ENCODE peak calls at places on chromosomes 4 and X, in nine cellular contexts. One of them, this sample, is unnamed.

GRCh38 chrX:16167181-16167580 is at the start of gene MAGEB17:
- DNase-seq in suprapubic skin: no peak
- DNase-seq in left lung: no peak
- DNase-seq in right lobe of liver: no peak
- DNase-seq in heart left ventricle: no peak
- DNase-seq in HepG2: no peak
- DNase-seq in upper lobe of right lung: no peak
- DNase-seq in breast epithelium: no peak
- DNase-seq in mucosa of descending colon: no peak
- DNase-seq in this sample: no peak

GRCh38 chrX:31483336-31483735 is 411.5 kb upstream of the FTHL17 start:
- DNase-seq in breast epithelium: peak; percentile 30
- DNase-seq in mucosa of descending colon: no peak
- DNase-seq in right lobe of liver: no peak
- DNase-seq in heart left ventricle: no peak
- DNase-seq in suprapubic skin: no peak
- DNase-seq in left lung: no peak
- DNase-seq in upper lobe of right lung: no peak
- DNase-seq in HepG2: no peak
- DNase-seq in this sample: no peak

GRCh38 chrX:112654871-112655270 is 24.9 kb downstream of the LHFPL1 start:
- DNase-seq in breast epithelium: no peak
- DNase-seq in upper lobe of right lung: no peak
- DNase-seq in mucosa of descending colon: no peak
- DNase-seq in right lobe of liver: no peak
- DNase-seq in suprapubic skin: no peak
- DNase-seq in left lung: no peak
- DNase-seq in heart left ventricle: no peak
- DNase-seq in HepG2: no peak
- DNase-seq in this sample: no peak

GRCh38 chrX:64894454-64895038 is 81.7 kb downstream of the ZC4H2 start:
- DNase-seq in suprapubic skin: no peak
- DNase-seq in left lung: no peak
- DNase-seq in upper lobe of right lung: no peak
- DNase-seq in right lobe of liver: peak; percentile 49
- DNase-seq in heart left ventricle: no peak
- DNase-seq in HepG2: peak; percentile 36
- DNase-seq in mucosa of descending colon: peak; percentile 58
- DNase-seq in breast epithelium: no peak
- DNase-seq in this sample: no peak

GRCh38 chr4:27701563-27701962 is 840.9 kb downstream of the STIM2 start:
- DNase-seq in HepG2: no peak
- DNase-seq in heart left ventricle: no peak
- DNase-seq in upper lobe of right lung: no peak
- DNase-seq in suprapubic skin: no peak
- DNase-seq in right lobe of liver: no peak
- DNase-seq in left lung: no peak
- DNase-seq in mucosa of descending colon: no peak
- DNase-seq in breast epithelium: no peak
- DNase-seq in this sample: no peak

GRCh38 chr4:30396772-30397475 is 323.2 kb upstream of the PCDH7 start:
- DNase-seq in upper lobe of right lung: no peak
- DNase-seq in heart left ventricle: no peak
- DNase-seq in breast epithelium: no peak
- DNase-seq in suprapubic skin: no peak
- DNase-seq in HepG2: no peak
- DNase-seq in left lung: no peak
- DNase-seq in right lobe of liver: no peak
- DNase-seq in mucosa of descending colon: no peak
- DNase-seq in this sample: no peak

GRCh38 chrX:154401918-154402621 is 3.9 kb downstream of the RPL10 start:
- DNase-seq in right lobe of liver: no peak
- DNase-seq in mucosa of descending colon: no peak
- DNase-seq in left lung: no peak
- DNase-seq in heart left ventricle: no peak
- DNase-seq in HepG2: no peak
- DNase-seq in upper lobe of right lung: no peak
- DNase-seq in breast epithelium: no peak
- DNase-seq in suprapubic skin: no peak
- DNase-seq in this sample: no peak

GRCh38 chrX:69369999-69370398 is 134.1 kb upstream of the NALF2 start:
- DNase-seq in right lobe of liver: no peak
- DNase-seq in upper lobe of right lung: no peak
- DNase-seq in HepG2: no peak
- DNase-seq in heart left ventricle: no peak
- DNase-seq in suprapubic skin: no peak
- DNase-seq in breast epithelium: no peak
- DNase-seq in left lung: no peak
- DNase-seq in mucosa of descending colon: no peak
- DNase-seq in this sample: no peak

GRCh38 chr4:140296871-140297570 is 76.4 kb upstream of the SCOC start:
- DNase-seq in heart left ventricle: no peak
- DNase-seq in right lobe of liver: no peak
- DNase-seq in breast epithelium: no peak
- DNase-seq in HepG2: no peak
- DNase-seq in upper lobe of right lung: no peak
- DNase-seq in mucosa of descending colon: no peak
- DNase-seq in left lung: no peak
- DNase-seq in suprapubic skin: no peak
- DNase-seq in this sample: no peak

GRCh38 chr4:114563536-114564315 is 34.9 kb upstream of the UGT8 start:
- DNase-seq in left lung: peak; percentile 32
- DNase-seq in breast epithelium: no peak
- DNase-seq in upper lobe of right lung: no peak
- DNase-seq in mucosa of descending colon: no peak
- DNase-seq in HepG2: no peak
- DNase-seq in heart left ventricle: no peak
- DNase-seq in suprapubic skin: no peak
- DNase-seq in right lobe of liver: no peak
- DNase-seq in this sample: peak; percentile 81

GRCh38 chrX:51743179-51743957 is at the start of gene GSPT2:
- DNase-seq in right lobe of liver: peak; percentile 72
- DNase-seq in heart left ventricle: peak; percentile 76
- DNase-seq in suprapubic skin: peak; percentile 63
- DNase-seq in mucosa of descending colon: peak; percentile 67
- DNase-seq in upper lobe of right lung: peak; percentile 85
- DNase-seq in HepG2: no peak
- DNase-seq in left lung: peak; percentile 75
- DNase-seq in breast epithelium: peak; percentile 37
- DNase-seq in this sample: peak; percentile 2

GRCh38 chr4:40255722-40256281 is 59.0 kb downstream of the RHOH start:
- DNase-seq in upper lobe of right lung: no peak
- DNase-seq in heart left ventricle: no peak
- DNase-seq in mucosa of descending colon: no peak
- DNase-seq in suprapubic skin: no peak
- DNase-seq in left lung: no peak
- DNase-seq in breast epithelium: no peak
- DNase-seq in right lobe of liver: no peak
- DNase-seq in HepG2: peak; percentile 71
- DNase-seq in this sample: peak; percentile 95

GRCh38 chr4:94880976-94881375 is 123.2 kb downstream of the BMPR1B start:
- DNase-seq in heart left ventricle: no peak
- DNase-seq in mucosa of descending colon: no peak
- DNase-seq in breast epithelium: no peak
- DNase-seq in left lung: no peak
- DNase-seq in suprapubic skin: no peak
- DNase-seq in upper lobe of right lung: no peak
- DNase-seq in right lobe of liver: no peak
- DNase-seq in HepG2: no peak
- DNase-seq in this sample: no peak

GRCh38 chr4:94298725-94299252 is 43.8 kb downstream of the HPGDS start:
- DNase-seq in heart left ventricle: no peak
- DNase-seq in HepG2: peak; percentile 82
- DNase-seq in upper lobe of right lung: no peak
- DNase-seq in right lobe of liver: no peak
- DNase-seq in suprapubic skin: no peak
- DNase-seq in left lung: no peak
- DNase-seq in breast epithelium: no peak
- DNase-seq in mucosa of descending colon: no peak
- DNase-seq in this sample: no peak

DNA sequence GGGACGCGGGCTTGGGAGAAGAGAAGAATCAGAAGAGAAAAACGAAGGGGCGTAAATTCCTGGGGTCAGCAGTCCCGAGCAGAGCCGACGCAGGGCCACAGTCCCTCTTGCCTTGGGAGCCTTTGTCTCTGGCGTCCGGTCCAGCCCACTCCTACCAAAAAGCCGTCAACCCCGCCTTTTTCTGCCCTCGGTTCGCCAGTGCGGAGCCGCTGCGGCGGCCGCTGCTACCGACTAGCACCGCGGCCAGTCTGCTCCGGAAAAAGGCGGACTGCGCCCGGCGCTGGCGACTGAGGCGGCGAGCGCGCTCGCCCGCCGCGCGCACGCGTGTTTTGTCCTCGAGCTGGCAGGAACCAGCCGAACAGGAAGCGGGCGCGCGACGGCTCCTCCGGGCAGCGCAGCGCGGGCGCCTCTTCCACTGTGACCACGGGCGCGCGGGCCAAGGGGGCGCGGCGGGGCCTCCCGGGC is 502 bp downstream of the HNRNPDL start:
- DNase-seq in mucosa of descending colon: no peak
- DNase-seq in HepG2: no peak
- DNase-seq in suprapubic skin: no peak
- DNase-seq in breast epithelium: peak; percentile 53
- DNase-seq in right lobe of liver: no peak
- DNase-seq in heart left ventricle: no peak
- DNase-seq in upper lobe of right lung: no peak
- DNase-seq in left lung: peak; percentile 81
- DNase-seq in this sample: no peak
- TF ChIP-seq CTCF in mucosa of descending colon: no peak
- TF ChIP-seq CTCF in HepG2: no peak
- TF ChIP-seq CTCF in suprapubic skin: peak; percentile 3
- TF ChIP-seq CTCF in breast epithelium: no peak
- TF ChIP-seq CTCF in right lobe of liver: peak; percentile 4
- TF ChIP-seq CTCF in heart left ventricle: no peak
- TF ChIP-seq CTCF in upper lobe of right lung: no peak
- TF ChIP-seq CTCF in left lung: no peak
- TF ChIP-seq CTCF in this sample: no peak

DNA sequence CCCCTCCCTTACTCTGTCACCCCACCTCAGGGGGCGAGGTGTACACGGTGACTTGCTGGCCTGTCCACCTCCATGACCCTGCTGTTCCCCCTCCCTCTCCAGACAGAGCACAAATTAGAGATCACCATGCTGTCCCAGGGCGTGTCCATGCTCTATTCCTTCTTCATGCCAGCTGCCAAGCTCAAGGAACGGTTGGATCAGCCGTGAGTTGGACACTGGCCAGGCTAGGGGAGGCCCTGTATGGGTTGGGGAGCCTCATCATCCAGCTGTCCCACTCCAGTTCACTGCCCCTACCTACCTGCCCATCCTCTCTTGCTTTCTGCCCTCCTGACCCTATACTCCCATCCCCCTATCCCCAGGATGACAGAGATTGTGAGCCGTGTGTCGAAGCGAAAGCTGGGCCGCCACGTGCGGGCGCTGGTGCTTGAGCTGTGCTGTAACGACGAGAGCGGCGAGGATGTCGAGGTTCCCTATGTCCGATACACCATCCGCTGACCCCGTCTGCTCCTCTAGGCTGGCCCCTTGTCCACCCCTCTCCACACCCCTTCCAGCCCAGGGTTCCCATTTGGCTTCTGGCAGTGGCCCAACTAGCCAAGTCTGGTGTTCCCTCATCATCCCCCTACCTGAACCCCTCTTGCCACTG is 3.9 kb upstream of the CDK16 start:
- DNase-seq in left lung: no peak
- DNase-seq in mucosa of descending colon: no peak
- DNase-seq in breast epithelium: no peak
- DNase-seq in suprapubic skin: peak; percentile 62
- DNase-seq in heart left ventricle: no peak
- DNase-seq in upper lobe of right lung: no peak
- DNase-seq in right lobe of liver: no peak
- DNase-seq in HepG2: no peak
- DNase-seq in this sample: no peak
- H3K36me3 ChIP-seq in left lung: peaks cover 3% of the 10 kb centered on the region
- H3K36me3 ChIP-seq in mucosa of descending colon: no peaks in the 10 kb centered on the region
- H3K36me3 ChIP-seq in breast epithelium: peaks cover 7% of the 10 kb centered on the region
- H3K36me3 ChIP-seq in suprapubic skin: peaks cover 45% of the 10 kb centered on the region
- H3K36me3 ChIP-seq in heart left ventricle: no peaks in the 10 kb centered on the region
- H3K36me3 ChIP-seq in upper lobe of right lung: peaks cover 49% of the 10 kb centered on the region
- H3K36me3 ChIP-seq in right lobe of liver: peaks cover 53% of the 10 kb centered on the region
- H3K36me3 ChIP-seq in HepG2: peaks cover 10% of the 10 kb centered on the region
- H3K36me3 ChIP-seq in this sample: peaks cover 19% of the 10 kb centered on the region

GRCh38 chr4:1409806-1410425 is 3.7 kb upstream of the NKX1-1 start:
- DNase-seq in heart left ventricle: no peak
- DNase-seq in left lung: no peak
- DNase-seq in breast epithelium: peak; percentile 10
- DNase-seq in suprapubic skin: no peak
- DNase-seq in HepG2: no peak
- DNase-seq in mucosa of descending colon: no peak
- DNase-seq in right lobe of liver: peak; percentile 28
- DNase-seq in upper lobe of right lung: peak; percentile 55
- DNase-seq in this sample: no peak

GRCh38 chr4:1406946-1407656 is 859 bp upstream of the NKX1-1 start:
- DNase-seq in heart left ventricle: peak; percentile 49
- DNase-seq in left lung: no peak
- DNase-seq in upper lobe of right lung: peak; percentile 53
- DNase-seq in mucosa of descending colon: no peak
- DNase-seq in right lobe of liver: no peak
- DNase-seq in breast epithelium: no peak
- DNase-seq in suprapubic skin: no peak
- DNase-seq in HepG2: no peak
- DNase-seq in this sample: no peak

GRCh38 chr4:1407657-1408333 is 1.6 kb upstream of the NKX1-1 start:
- DNase-seq in right lobe of liver: peak; percentile 29
- DNase-seq in breast epithelium: no peak
- DNase-seq in mucosa of descending colon: no peak
- DNase-seq in heart left ventricle: peak; percentile 32
- DNase-seq in upper lobe of right lung: peak; percentile 36
- DNase-seq in HepG2: no peak
- DNase-seq in suprapubic skin: no peak
- DNase-seq in left lung: no peak
- DNase-seq in this sample: no peak

GRCh38 chr4:1409079-1409805 is 3.0 kb upstream of the NKX1-1 start:
- DNase-seq in breast epithelium: no peak
- DNase-seq in left lung: peak; percentile 26
- DNase-seq in HepG2: no peak
- DNase-seq in right lobe of liver: peak; percentile 27
- DNase-seq in mucosa of descending colon: no peak
- DNase-seq in suprapubic skin: no peak
- DNase-seq in heart left ventricle: peak; percentile 44
- DNase-seq in upper lobe of right lung: peak; percentile 40
- DNase-seq in this sample: no peak

GRCh38 chr4:1408418-1408817 is 2.2 kb upstream of the NKX1-1 start:
- DNase-seq in upper lobe of right lung: peak; percentile 38
- DNase-seq in HepG2: no peak
- DNase-seq in left lung: peak; percentile 23
- DNase-seq in breast epithelium: no peak
- DNase-seq in heart left ventricle: peak; percentile 31
- DNase-seq in suprapubic skin: no peak
- DNase-seq in mucosa of descending colon: no peak
- DNase-seq in right lobe of liver: peak; percentile 34
- DNase-seq in this sample: no peak
- TF ChIP-seq CTCF in upper lobe of right lung: no peak
- TF ChIP-seq CTCF in HepG2: peak; percentile 62
- TF ChIP-seq CTCF in left lung: no peak
- TF ChIP-seq CTCF in breast epithelium: no peak
- TF ChIP-seq CTCF in heart left ventricle: no peak
- TF ChIP-seq CTCF in suprapubic skin: no peak
- TF ChIP-seq CTCF in mucosa of descending colon: no peak
- TF ChIP-seq CTCF in right lobe of liver: no peak
- TF ChIP-seq CTCF in this sample: peak; percentile 12

GRCh38 chrX:76184276-76184675 is 11.4 kb downstream of the PBDC1 start:
- DNase-seq in right lobe of liver: no peak
- DNase-seq in heart left ventricle: no peak
- DNase-seq in left lung: no peak
- DNase-seq in suprapubic skin: no peak
- DNase-seq in upper lobe of right lung: no peak
- DNase-seq in mucosa of descending colon: no peak
- DNase-seq in breast epithelium: no peak
- DNase-seq in HepG2: no peak
- DNase-seq in this sample: no peak
- H3K36me3 ChIP-seq in right lobe of liver: no peaks in the 10 kb centered on the region
- H3K36me3 ChIP-seq in heart left ventricle: no peaks in the 10 kb centered on the region
- H3K36me3 ChIP-seq in left lung: no peaks in the 10 kb centered on the region
- H3K36me3 ChIP-seq in suprapubic skin: peaks cover 20% of the 10 kb centered on the region
- H3K36me3 ChIP-seq in upper lobe of right lung: peaks cover 15% of the 10 kb centered on the region
- H3K36me3 ChIP-seq in mucosa of descending colon: no peaks in the 10 kb centered on the region
- H3K36me3 ChIP-seq in breast epithelium: no peaks in the 10 kb centered on the region
- H3K36me3 ChIP-seq in HepG2: no peaks in the 10 kb centered on the region
- H3K36me3 ChIP-seq in this sample: no peaks in the 10 kb centered on the region

This sample was measured in kidney epithelial cell.